ENCODE peak calls at places on chromosomes 12 and 14, in seven cellular contexts. O, W, X, F, A, Q and H are unnamed samples.

GRCh38 chr12:53989227-53990113 is 4.5 kb downstream of the HOXC10 start:
- DNase-seq in O (no peak), W (peak; percentile 24), X (no peak), F (peak; percentile 56), A (no peak), Q (no peak), H (peak; percentile 30)

GRCh38 chr14:24958271-24958670 is 91.7 kb downstream of the STXBP6 start:
- DNase-seq in O (no peak), W (no peak), X (no peak), F (no peak), A (no peak), Q (no peak), H (no peak)

GRCh38 chr12:132399092-132400010 is 70.0 kb upstream of the GALNT9 start:
- DNase-seq in O (peak; percentile 51), W (peak; percentile 18), X (no peak), F (no peak), A (no peak), Q (no peak), H (no peak)

GRCh38 chr12:65039306-65039705 is 81.8 kb downstream of the WIF1 start:
- DNase-seq in O (no peak), W (no peak), X (no peak), F (no peak), A (no peak), Q (no peak), H (no peak)

GRCh38 chr14:59055439-59056045 is 132.9 kb upstream of the DAAM1 start:
- DNase-seq in O (no peak), W (no peak), X (peak; percentile 30), F (peak; percentile 54), A (no peak), Q (no peak), H (peak; percentile 29)

GRCh38 chr14:23147676-23148075 is 28.6 kb upstream of the CEBPE start:
- DNase-seq in O (no peak), W (peak; percentile 41), X (peak; percentile 38), F (peak; percentile 29), A (no peak), Q (no peak), H (peak; percentile 29)

GRCh38 chr14:71552809-71553208 is 379.4 kb upstream of the RGS6 start:
- DNase-seq in O (no peak), W (no peak), X (no peak), F (no peak), A (no peak), Q (no peak), H (no peak)

GRCh38 chr14:52329678-52330376 is 15.7 kb downstream of the PTGER2 start:
- DNase-seq in O (no peak), W (no peak), X (no peak), F (no peak), A (no peak), Q (no peak), H (no peak)

GRCh38 chr12:4118017-4118510 is 155.5 kb upstream of the CCND2 start:
- DNase-seq in O (peak; percentile 63), W (peak; percentile 79), X (no peak), F (peak; percentile 86), A (no peak), Q (peak; percentile 71), H (peak; percentile 55)

GRCh38 chr14:88870777-88871176 is 46.3 kb downstream of the TTC8 start:
- DNase-seq in O (no peak), W (no peak), X (no peak), F (no peak), A (no peak), Q (no peak), H (no peak)

GRCh38 chr12:62250671-62251608 is 9.3 kb upstream of the USP15 start:
- DNase-seq in O (no peak), W (no peak), X (no peak), F (no peak), A (no peak), Q (no peak), H (peak; percentile 18)

GRCh38 chr12:101698782-101699347 is 1.4 kb downstream of the CHPT1 start:
- DNase-seq in O (no peak), W (no peak), X (no peak), F (no peak), A (no peak), Q (peak; percentile 48), H (peak; percentile 31)

GRCh38 chr12:13437541-13437940 is 241.0 kb downstream of the EMP1 start:
- DNase-seq in O (no peak), W (no peak), X (no peak), F (no peak), A (no peak), Q (no peak), H (no peak)

GRCh38 chr12:121803861-121804416 is at the start of gene SETD1B:
- DNase-seq in O (peak; percentile 85), W (peak; percentile 81), X (peak; percentile 58), F (peak; percentile 65), A (peak; percentile 51), Q (peak; percentile 74), H (peak; percentile 63)

GRCh38 chr14:75295491-75296338 is 17.1 kb downstream of the FOS start:
- DNase-seq in O (peak; percentile 93), W (peak; percentile 82), X (peak; percentile 86), F (peak; percentile 79), A (peak; percentile 77), Q (peak; percentile 90), H (peak; percentile 81)

GRCh38 chr12:126772171-126772864 is 1494.7 kb upstream of the TMEM132C start:
- DNase-seq in O (no peak), W (no peak), X (peak; percentile 22), F (peak; percentile 31), A (peak; percentile 41), Q (no peak), H (no peak)

GRCh38 chr12:124813782-124814181 is 49.9 kb downstream of the SCARB1 start:
- DNase-seq in O (no peak), W (no peak), X (no peak), F (no peak), A (no peak), Q (no peak), H (no peak)

GRCh38 chr12:42282301-42282700 is 43.6 kb downstream of the ZCRB1 start:
- DNase-seq in O (no peak), W (no peak), X (no peak), F (peak; percentile 59), A (no peak), Q (no peak), H (no peak)

GRCh38 chr12:64713372-64713771 is 45.8 kb downstream of the GNS start:
- DNase-seq in O (no peak), W (no peak), X (no peak), F (no peak), A (no peak), Q (no peak), H (no peak)

GRCh38 chr12:13390381-13390856 is 193.9 kb downstream of the EMP1 start:
- DNase-seq in O (peak; percentile 97), W (peak; percentile 91), X (peak; percentile 93), F (peak; percentile 97), A (no peak), Q (peak; percentile 93), H (peak; percentile 99)

GRCh38 chr14:97975960-97976359 is 1178.8 kb downstream of the VRK1 start:
- DNase-seq in O (no peak), W (no peak), X (no peak), F (no peak), A (no peak), Q (no peak), H (no peak)

GRCh38 chr12:14216405-14217294 is 148.8 kb upstream of the ATF7IP start:
- DNase-seq in O (no peak), W (no peak), X (no peak), F (peak; percentile 53), A (no peak), Q (no peak), H (no peak)

GRCh38 chr14:104702673-104703072 is 13.3 kb downstream of the INF2 start:
- DNase-seq in O (no peak), W (no peak), X (no peak), F (no peak), A (no peak), Q (no peak), H (no peak)

DNA sequence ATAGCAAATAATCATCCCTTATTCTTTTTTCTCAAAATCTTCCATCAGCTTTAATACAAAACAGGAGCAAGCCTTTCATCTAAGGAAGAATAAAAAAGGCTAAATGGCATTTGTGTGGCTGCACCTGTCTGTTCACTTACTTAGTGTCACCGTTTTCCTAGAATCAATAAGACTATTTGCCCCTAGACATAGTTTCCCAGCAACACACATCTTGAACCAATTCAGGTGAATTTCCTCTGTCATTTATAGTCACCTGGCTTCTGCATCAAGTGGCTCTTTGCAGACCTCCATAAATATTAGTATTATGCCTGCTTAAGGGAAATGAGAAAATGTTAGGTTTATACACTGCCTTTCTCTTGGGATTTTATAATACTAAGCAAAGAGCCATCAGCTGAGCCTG is 17.4 kb upstream of the GCH1 start:
- DNase-seq in O (no peak), W (no peak), X (no peak), F (no peak), A (no peak), Q (no peak), H (no peak)
- H3K9me3 ChIP-seq in O (no peaks in the 10 kb centered on the region), W (no peaks in the 10 kb centered on the region), X (no peaks in the 10 kb centered on the region), F (no peaks in the 10 kb centered on the region), A (no peaks in the 10 kb centered on the region), Q (no peaks in the 10 kb centered on the region), H (no peaks in the 10 kb centered on the region)

GRCh38 chr12:6935221-6935550 is 7.4 kb downstream of the ATN1 start:
- DNase-seq in O (no peak), W (no peak), X (no peak), F (no peak), A (no peak), Q (no peak), H (no peak)
- H3K4me1 ChIP-seq in O (peaks cover 65% of the 10 kb centered on the region), W (peaks cover 4% of the 10 kb centered on the region), X (peaks cover 40% of the 10 kb centered on the region), F (peaks cover 2% of the 10 kb centered on the region), A (peaks cover 32% of the 10 kb centered on the region), Q (peaks cover 14% of the 10 kb centered on the region), H (peaks cover 24% of the 10 kb centered on the region)

GRCh38 chr14:92241966-92242365 is 81.0 kb upstream of the SLC24A4 start:
- DNase-seq in O (no peak), W (no peak), X (no peak), F (no peak), A (no peak), Q (no peak), H (no peak)

GRCh38 chr14:92244805-92245204 is 78.2 kb upstream of the SLC24A4 start:
- DNase-seq in O (no peak), W (no peak), X (no peak), F (no peak), A (no peak), Q (no peak), H (no peak)

GRCh38 chr14:92240658-92241057 is 82.3 kb upstream of the SLC24A4 start:
- DNase-seq in O (no peak), W (no peak), X (no peak), F (no peak), A (no peak), Q (no peak), H (no peak)
- H3K9me3 ChIP-seq in O (peaks cover 6% of the 10 kb centered on the region), W (peaks cover 13% of the 10 kb centered on the region), X (no peaks in the 10 kb centered on the region), F (no peaks in the 10 kb centered on the region), A (no peaks in the 10 kb centered on the region), Q (peaks cover 7% of the 10 kb centered on the region), H (no peaks in the 10 kb centered on the region)

DNA sequence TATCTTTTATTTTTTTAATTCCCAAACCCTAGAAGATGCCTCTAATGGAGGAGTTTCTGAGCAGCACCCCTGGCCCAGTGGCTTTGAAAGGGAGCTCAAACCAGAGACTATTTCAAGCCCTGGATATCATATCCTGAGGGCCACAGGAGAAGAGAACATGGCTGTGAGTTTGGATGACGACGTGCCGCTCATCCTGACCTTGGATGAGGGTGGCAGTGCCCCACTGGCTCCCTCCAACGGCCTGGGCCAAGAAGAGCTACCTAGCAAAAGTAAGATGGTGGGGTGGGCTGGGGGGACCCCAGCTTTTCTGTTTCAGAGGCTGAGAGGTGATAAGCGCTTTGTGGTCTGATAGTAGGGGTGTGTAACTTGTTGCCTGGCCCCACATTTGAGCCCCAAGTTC is 5.4 kb downstream of the TPCN1 start:
- DNase-seq in O (no peak), W (no peak), X (no peak), F (no peak), A (no peak), Q (no peak), H (no peak)
- H3K4me1 ChIP-seq in O (peaks cover 20% of the 10 kb centered on the region), W (peaks cover 11% of the 10 kb centered on the region), X (peaks cover 55% of the 10 kb centered on the region), F (peaks cover 9% of the 10 kb centered on the region), A (peaks cover 38% of the 10 kb centered on the region), Q (peaks cover 17% of the 10 kb centered on the region), H (peaks cover 73% of the 10 kb centered on the region)